ENCODE peak calls at places on chromosomes 2 and 18, in ten cellular contexts. J is stomach, P is astrocyte of the spinal cord, X is Panc1, F is fibroblast of lung, N is foreskin fibroblast, D is AG04450, U is AG09319, T is IMR-90, B is gastrocnemius medialis. R is an unnamed sample.

GRCh38 chr2:149112713-149113112 is 74.2 kb downstream of the LYPD6B start:
- DNase-seq in U (no peak), N (no peak), F (no peak), P (no peak), T (no peak), D (no peak), J (no peak), B (no peak), X (no peak), R (no peak)

GRCh38 chr2:111617804-111618576 is 266.0 kb downstream of the ANAPC1 start:
- DNase-seq in J (no peak), D (no peak), U (no peak), X (no peak), N (peak; percentile 80), P (no peak), F (no peak), B (no peak), T (no peak), R (no peak)

GRCh38 chr2:162297925-162298552 is 20.4 kb downstream of the IFIH1 start:
- DNase-seq in N (peak; percentile 85), U (peak; percentile 62), J (peak; percentile 60), T (peak; percentile 81), X (no peak), D (peak; percentile 44), F (peak; percentile 60), P (peak; percentile 85), B (peak; percentile 38), R (no peak)

GRCh38 chr2:171210864-171211431 is 50.3 kb upstream of the TLK1 start:
- DNase-seq in T (peak; percentile 73), F (peak; percentile 6), U (no peak), P (no peak), N (peak; percentile 7), X (no peak), B (no peak), J (no peak), D (peak; percentile 34), R (peak; percentile 47)

GRCh38 chr2:6052577-6052976 is 360.4 kb downstream of the SOX11 start:
- DNase-seq in J (no peak), U (no peak), F (no peak), N (no peak), P (no peak), B (no peak), D (no peak), T (no peak), X (no peak), R (no peak)

GRCh38 chr2:27963454-27963853 is 72.9 kb downstream of the BABAM2 start:
- DNase-seq in D (no peak), U (no peak), X (no peak), P (no peak), B (no peak), N (no peak), T (no peak), F (no peak), J (no peak), R (no peak)

GRCh38 chr2:31703253-31703652 is 122.5 kb upstream of the SRD5A2 start:
- DNase-seq in T (no peak), F (no peak), B (no peak), N (no peak), P (no peak), X (no peak), J (no peak), U (no peak), D (no peak), R (no peak)

GRCh38 chr2:169397697-169398096 is 35.4 kb upstream of the LRP2 start:
- DNase-seq in N (peak; percentile 4), F (no peak), X (no peak), D (no peak), B (no peak), P (no peak), T (no peak), U (no peak), J (no peak), R (no peak)

GRCh38 chr2:173574713-173575112 is 220.0 kb downstream of the CDCA7 start:
- DNase-seq in B (no peak), D (no peak), P (peak; percentile 34), U (no peak), N (peak; percentile 69), X (no peak), T (peak; percentile 52), J (no peak), F (peak; percentile 45), R (no peak)

GRCh38 chr2:55157474-55157884 is 74.6 kb downstream of the CLHC1 start:
- DNase-seq in X (no peak), D (no peak), J (no peak), F (peak; percentile 54), P (no peak), N (peak; percentile 85), U (no peak), B (no peak), T (peak; percentile 63), R (no peak)

GRCh38 chr2:189819297-189819704 is 35.1 kb downstream of the PMS1 start:
- DNase-seq in X (no peak), U (peak; percentile 54), D (no peak), F (peak; percentile 86), J (no peak), N (peak; percentile 76), T (peak; percentile 81), P (peak; percentile 56), B (no peak), R (no peak)

GRCh38 chr2:141109633-141110032 is 1021.2 kb downstream of the LRP1B start:
- DNase-seq in P (no peak), F (no peak), N (no peak), X (no peak), B (no peak), U (no peak), T (no peak), J (no peak), D (no peak), R (peak; percentile 2)
- TF ChIP-seq CTCF in P (peak; percentile 21), F (peak; percentile 31), N (peak; percentile 10), X (peak; percentile 19), B (no peak), U (peak; percentile 1), T (peak; percentile 16), J (no peak), D (peak; percentile 36), R (no peak)

GRCh38 chr18:71850602-71851001 is 693.5 kb downstream of the CBLN2 start:
- DNase-seq in X (no peak), N (no peak), D (no peak), T (no peak), J (no peak), B (no peak), U (no peak), P (no peak), F (no peak), R (no peak)

GRCh38 chr18:71844810-71845209 is 699.3 kb downstream of the CBLN2 start:
- DNase-seq in F (no peak), B (no peak), J (no peak), N (no peak), X (no peak), T (no peak), D (no peak), P (no peak), U (no peak), R (no peak)

DNA sequence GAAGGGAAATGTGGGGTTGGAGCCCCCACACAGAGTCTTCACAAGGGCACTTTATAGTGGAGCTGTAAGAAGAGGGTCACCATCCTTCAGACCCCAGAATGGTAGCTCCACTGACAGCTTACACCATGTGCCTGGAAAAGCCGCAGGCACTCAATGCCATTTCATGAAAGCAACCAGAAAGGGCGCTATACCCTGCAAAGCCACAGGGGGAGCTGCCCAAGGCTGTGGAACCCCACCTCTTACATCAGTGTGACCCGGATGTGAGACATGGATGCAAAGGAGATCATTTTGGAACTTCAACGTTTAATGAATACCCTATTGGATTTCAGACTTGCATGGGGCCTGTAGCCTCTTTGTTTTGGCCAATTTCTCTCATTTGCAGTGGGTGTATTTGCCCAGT is 694.7 kb downstream of the CBLN2 start:
- DNase-seq in X (no peak), B (no peak), J (no peak), F (no peak), U (no peak), D (no peak), N (no peak), P (no peak), T (no peak), R (no peak)
- TF ChIP-seq CTCF in X (no peak), B (no peak), J (no peak), F (no peak), U (no peak), D (no peak), N (no peak), P (peak; percentile 1), T (no peak), R (no peak)

GRCh38 chr2:96470636-96471035 is 34.5 kb downstream of the NEURL3 start:
- DNase-seq in X (no peak), P (no peak), T (peak; percentile 8), J (peak; percentile 70), B (no peak), F (peak; percentile 18), D (no peak), N (peak; percentile 35), U (no peak), R (peak; percentile 81)
- TF ChIP-seq CTCF in X (peak; percentile 82), P (peak; percentile 70), T (peak; percentile 51), J (no peak), B (peak; percentile 51), F (peak; percentile 70), D (peak; percentile 62), N (peak; percentile 45), U (peak; percentile 49), R (peak; percentile 70)

GRCh38 chr18:49899647-49900330 is 86.5 kb upstream of the ACAA2 start:
- DNase-seq in D (no peak), U (no peak), F (no peak), B (no peak), N (no peak), T (no peak), J (no peak), X (no peak), P (no peak), R (no peak)
- TF ChIP-seq CTCF in D (no peak), U (no peak), F (no peak), B (no peak), N (no peak), T (no peak), J (no peak), X (no peak), P (no peak), R (no peak)

GRCh38 chr2:16630463-16630862 is 35.2 kb downstream of the CYRIA start:
- DNase-seq in X (no peak), N (no peak), U (no peak), B (no peak), P (no peak), J (no peak), F (no peak), D (no peak), T (no peak), R (peak; percentile 22)
- TF ChIP-seq CTCF in X (no peak), N (no peak), U (no peak), B (no peak), P (no peak), J (no peak), F (no peak), D (no peak), T (no peak), R (no peak)

R was measured in GM20000.